ENCODE peak calls at places on chromosomes 5 and 9, in seven cellular contexts. One of them, this sample, is unnamed.

GRCh38 chr9:76756273-76756650 is 8.0 kb upstream of the PCA3 start:
- DNase-seq in H9: peak
- DNase-seq in A549: peak
- DNase-seq in GM23338: peak
- DNase-seq in mesenchymal stem cell: no peak
- DNase-seq in endothelial cell of umbilical vein: no peak
- DNase-seq in fibroblast of lung: peak
- DNase-seq in this sample: peak

GRCh38 chr9:123834907-123835562 is 94.9 kb downstream of the DENND1A start:
- DNase-seq in endothelial cell of umbilical vein: peak
- DNase-seq in GM23338: peak
- DNase-seq in H9: no peak
- DNase-seq in A549: no peak
- DNase-seq in fibroblast of lung: peak
- DNase-seq in mesenchymal stem cell: peak
- DNase-seq in this sample: peak

GRCh38 chr5:116178925-116179324 is 94.1 kb downstream of the COMMD10 start:
- DNase-seq in A549: no peak
- DNase-seq in endothelial cell of umbilical vein: no peak
- DNase-seq in GM23338: no peak
- DNase-seq in H9: no peak
- DNase-seq in fibroblast of lung: no peak
- DNase-seq in mesenchymal stem cell: no peak
- DNase-seq in this sample: no peak

GRCh38 chr5:156239800-156240199 is 87.2 kb upstream of the SGCD start:
- DNase-seq in A549: no peak
- DNase-seq in GM23338: no peak
- DNase-seq in H9: no peak
- DNase-seq in endothelial cell of umbilical vein: no peak
- DNase-seq in mesenchymal stem cell: no peak
- DNase-seq in fibroblast of lung: no peak
- DNase-seq in this sample: no peak

GRCh38 chr5:126926152-126926551 is 104.2 kb downstream of the MARCHF3 start:
- DNase-seq in mesenchymal stem cell: no peak
- DNase-seq in fibroblast of lung: no peak
- DNase-seq in H9: no peak
- DNase-seq in A549: no peak
- DNase-seq in GM23338: no peak
- DNase-seq in endothelial cell of umbilical vein: no peak
- DNase-seq in this sample: no peak

GRCh38 chr9:95029251-95029650 is 288.3 kb downstream of the FANCC start:
- DNase-seq in mesenchymal stem cell: no peak
- DNase-seq in A549: no peak
- DNase-seq in H9: no peak
- DNase-seq in endothelial cell of umbilical vein: no peak
- DNase-seq in fibroblast of lung: no peak
- DNase-seq in GM23338: no peak
- DNase-seq in this sample: no peak

GRCh38 chr5:16497546-16497945 is 31.9 kb upstream of the ZNF622 start:
- DNase-seq in H9: no peak
- DNase-seq in A549: no peak
- DNase-seq in mesenchymal stem cell: no peak
- DNase-seq in fibroblast of lung: no peak
- DNase-seq in endothelial cell of umbilical vein: no peak
- DNase-seq in GM23338: no peak
- DNase-seq in this sample: no peak

GRCh38 chr5:61563401-61563800 is 231.3 kb downstream of the ZSWIM6 start:
- DNase-seq in H9: no peak
- DNase-seq in endothelial cell of umbilical vein: no peak
- DNase-seq in fibroblast of lung: no peak
- DNase-seq in GM23338: no peak
- DNase-seq in A549: peak
- DNase-seq in mesenchymal stem cell: no peak
- DNase-seq in this sample: peak

GRCh38 chr9:124295097-124295794 is 37.5 kb downstream of the NEK6 start:
- DNase-seq in GM23338: no peak
- DNase-seq in A549: no peak
- DNase-seq in endothelial cell of umbilical vein: no peak
- DNase-seq in fibroblast of lung: no peak
- DNase-seq in mesenchymal stem cell: peak
- DNase-seq in H9: no peak
- DNase-seq in this sample: no peak

GRCh38 chr5:128965011-128965637 is at the start of gene SLC27A6:
- DNase-seq in H9: peak
- DNase-seq in GM23338: peak
- DNase-seq in fibroblast of lung: peak
- DNase-seq in endothelial cell of umbilical vein: no peak
- DNase-seq in A549: peak
- DNase-seq in mesenchymal stem cell: peak
- DNase-seq in this sample: no peak

GRCh38 chr9:69674741-69675438 is 2.7 kb upstream of the APBA1 start:
- DNase-seq in fibroblast of lung: peak
- DNase-seq in GM23338: no peak
- DNase-seq in mesenchymal stem cell: peak
- DNase-seq in H9: no peak
- DNase-seq in A549: no peak
- DNase-seq in endothelial cell of umbilical vein: peak
- DNase-seq in this sample: peak

GRCh38 chr5:117731445-117731844 is 1156.8 kb upstream of the SEMA6A start:
- DNase-seq in fibroblast of lung: peak
- DNase-seq in mesenchymal stem cell: peak
- DNase-seq in endothelial cell of umbilical vein: no peak
- DNase-seq in H9: no peak
- DNase-seq in A549: no peak
- DNase-seq in GM23338: no peak
- DNase-seq in this sample: peak

GRCh38 chr5:59436364-59437158 is 457.0 kb downstream of the PDE4D start:
- DNase-seq in GM23338: no peak
- DNase-seq in A549: no peak
- DNase-seq in endothelial cell of umbilical vein: no peak
- DNase-seq in H9: no peak
- DNase-seq in mesenchymal stem cell: no peak
- DNase-seq in fibroblast of lung: no peak
- DNase-seq in this sample: no peak

GRCh38 chr5:177426566-177427210 is at the start of gene GRK6:
- DNase-seq in fibroblast of lung: no peak
- DNase-seq in endothelial cell of umbilical vein: no peak
- DNase-seq in A549: no peak
- DNase-seq in mesenchymal stem cell: peak
- DNase-seq in H9: no peak
- DNase-seq in GM23338: peak
- DNase-seq in this sample: no peak

GRCh38 chr5:178576591-178577351 is 13.4 kb downstream of the COL23A1 start:
- DNase-seq in A549: no peak
- DNase-seq in GM23338: peak
- DNase-seq in mesenchymal stem cell: no peak
- DNase-seq in H9: peak
- DNase-seq in endothelial cell of umbilical vein: no peak
- DNase-seq in fibroblast of lung: no peak
- DNase-seq in this sample: no peak

GRCh38 chr9:96574931-96575351 is 44.7 kb downstream of the CDC14B start:
- DNase-seq in A549: no peak
- DNase-seq in fibroblast of lung: peak
- DNase-seq in endothelial cell of umbilical vein: no peak
- DNase-seq in H9: no peak
- DNase-seq in GM23338: no peak
- DNase-seq in mesenchymal stem cell: no peak
- DNase-seq in this sample: no peak
- H3K4me2 ChIP-seq in A549: no peak
- H3K4me2 ChIP-seq in fibroblast of lung: peak
- H3K4me2 ChIP-seq in endothelial cell of umbilical vein: no peak
- H3K4me2 ChIP-seq in H9: no peak
- H3K4me2 ChIP-seq in GM23338: no peak
- H3K4me2 ChIP-seq in mesenchymal stem cell: no peak
- H3K4me2 ChIP-seq in this sample: peak

GRCh38 chr9:136925414-136926153 is 19.0 kb downstream of the FBXW5 start:
- DNase-seq in fibroblast of lung: no peak
- DNase-seq in endothelial cell of umbilical vein: no peak
- DNase-seq in GM23338: no peak
- DNase-seq in H9: peak
- DNase-seq in A549: no peak
- DNase-seq in mesenchymal stem cell: no peak
- DNase-seq in this sample: no peak
- H3K4me2 ChIP-seq in fibroblast of lung: no peak
- H3K4me2 ChIP-seq in endothelial cell of umbilical vein: no peak
- H3K4me2 ChIP-seq in GM23338: no peak
- H3K4me2 ChIP-seq in H9: no peak
- H3K4me2 ChIP-seq in A549: no peak
- H3K4me2 ChIP-seq in mesenchymal stem cell: no peak
- H3K4me2 ChIP-seq in this sample: no peak

DNA sequence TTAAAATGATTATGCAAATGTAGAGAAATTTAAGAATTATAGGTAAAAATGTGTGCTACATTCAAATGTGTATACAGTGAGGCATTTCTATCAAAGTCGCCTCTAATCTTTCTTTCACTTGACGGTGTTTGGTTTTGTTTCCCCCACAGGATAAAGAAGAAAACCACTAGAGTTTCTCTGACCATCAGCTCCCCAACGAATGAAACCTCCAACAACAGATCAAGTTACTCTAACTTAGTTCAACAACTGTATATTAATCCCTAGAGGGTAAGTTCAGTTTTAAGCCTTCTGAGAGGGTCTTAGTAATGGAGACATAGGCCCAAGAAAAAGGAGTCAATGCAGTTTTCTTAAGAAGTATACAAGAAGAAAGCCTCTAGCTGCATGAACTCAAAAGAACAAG is 11.5 kb upstream of the MYOT start:
- DNase-seq in GM23338: no peak
- DNase-seq in A549: no peak
- DNase-seq in endothelial cell of umbilical vein: no peak
- DNase-seq in fibroblast of lung: no peak
- DNase-seq in mesenchymal stem cell: no peak
- DNase-seq in H9: no peak
- DNase-seq in this sample: no peak
- H3K4me2 ChIP-seq in GM23338: no peak
- H3K4me2 ChIP-seq in A549: no peak
- H3K4me2 ChIP-seq in endothelial cell of umbilical vein: no peak
- H3K4me2 ChIP-seq in fibroblast of lung: no peak
- H3K4me2 ChIP-seq in mesenchymal stem cell: no peak
- H3K4me2 ChIP-seq in H9: no peak
- H3K4me2 ChIP-seq in this sample: no peak

GRCh38 chr5:138985256-138985655 is 110.1 kb upstream of the LRRTM2 start:
- DNase-seq in H9: no peak
- DNase-seq in A549: no peak
- DNase-seq in fibroblast of lung: no peak
- DNase-seq in endothelial cell of umbilical vein: peak
- DNase-seq in mesenchymal stem cell: no peak
- DNase-seq in GM23338: no peak
- DNase-seq in this sample: peak

GRCh38 chr5:138983984-138984383 is 108.8 kb upstream of the LRRTM2 start:
- DNase-seq in fibroblast of lung: no peak
- DNase-seq in mesenchymal stem cell: no peak
- DNase-seq in endothelial cell of umbilical vein: no peak
- DNase-seq in H9: no peak
- DNase-seq in A549: no peak
- DNase-seq in GM23338: no peak
- DNase-seq in this sample: no peak

GRCh38 chr5:138989720-138990119 is 114.6 kb upstream of the LRRTM2 start:
- DNase-seq in mesenchymal stem cell: peak
- DNase-seq in GM23338: no peak
- DNase-seq in endothelial cell of umbilical vein: no peak
- DNase-seq in A549: no peak
- DNase-seq in H9: peak
- DNase-seq in fibroblast of lung: peak
- DNase-seq in this sample: peak

GRCh38 chr5:138986186-138986775 is 111.1 kb upstream of the LRRTM2 start:
- DNase-seq in mesenchymal stem cell: no peak
- DNase-seq in H9: peak
- DNase-seq in GM23338: no peak
- DNase-seq in A549: no peak
- DNase-seq in fibroblast of lung: no peak
- DNase-seq in endothelial cell of umbilical vein: no peak
- DNase-seq in this sample: no peak

DNA sequence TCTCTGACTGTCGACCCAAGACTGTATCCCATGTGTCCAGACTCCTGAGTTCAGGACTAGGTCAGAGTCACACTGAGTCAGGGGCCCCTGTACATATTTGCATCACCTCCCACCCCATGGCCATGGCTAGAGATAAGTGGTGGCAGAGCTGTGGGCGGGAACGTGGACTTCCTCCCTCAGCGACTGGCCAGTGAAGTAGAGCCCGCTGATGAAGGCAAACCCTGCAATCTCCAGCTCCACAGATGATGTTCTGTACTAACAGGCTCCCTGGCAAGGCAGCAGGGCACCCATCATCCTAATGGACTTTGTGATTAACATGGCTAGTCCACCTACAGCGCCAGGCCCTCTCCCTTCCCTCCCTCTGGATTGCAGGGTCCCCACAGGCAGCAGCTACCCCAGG is 110.5 kb upstream of the LRRTM2 start:
- DNase-seq in mesenchymal stem cell: no peak
- DNase-seq in fibroblast of lung: no peak
- DNase-seq in H9: peak
- DNase-seq in endothelial cell of umbilical vein: no peak
- DNase-seq in A549: no peak
- DNase-seq in GM23338: no peak
- DNase-seq in this sample: no peak
- H3K4me2 ChIP-seq in mesenchymal stem cell: no peak
- H3K4me2 ChIP-seq in fibroblast of lung: no peak
- H3K4me2 ChIP-seq in H9: no peak
- H3K4me2 ChIP-seq in endothelial cell of umbilical vein: no peak
- H3K4me2 ChIP-seq in A549: no peak
- H3K4me2 ChIP-seq in GM23338: no peak
- H3K4me2 ChIP-seq in this sample: no peak

GRCh38 chr5:197892-198489 is 6.7 kb downstream of the LRRC14B start:
- DNase-seq in A549: no peak
- DNase-seq in endothelial cell of umbilical vein: no peak
- DNase-seq in H9: no peak
- DNase-seq in GM23338: no peak
- DNase-seq in fibroblast of lung: no peak
- DNase-seq in mesenchymal stem cell: no peak
- DNase-seq in this sample: no peak

GRCh38 chr5:196350-196749 is 5.1 kb downstream of the LRRC14B start:
- DNase-seq in fibroblast of lung: no peak
- DNase-seq in A549: no peak
- DNase-seq in mesenchymal stem cell: no peak
- DNase-seq in H9: no peak
- DNase-seq in GM23338: no peak
- DNase-seq in endothelial cell of umbilical vein: no peak
- DNase-seq in this sample: no peak

GRCh38 chr5:198941-199820 is 7.9 kb downstream of the LRRC14B start:
- DNase-seq in GM23338: no peak
- DNase-seq in endothelial cell of umbilical vein: no peak
- DNase-seq in mesenchymal stem cell: no peak
- DNase-seq in H9: no peak
- DNase-seq in fibroblast of lung: no peak
- DNase-seq in A549: no peak
- DNase-seq in this sample: no peak

GRCh38 chr5:199821-200645 is 8.7 kb downstream of the LRRC14B start:
- DNase-seq in mesenchymal stem cell: no peak
- DNase-seq in H9: no peak
- DNase-seq in fibroblast of lung: no peak
- DNase-seq in A549: no peak
- DNase-seq in GM23338: no peak
- DNase-seq in endothelial cell of umbilical vein: no peak
- DNase-seq in this sample: no peak

GRCh38 chr5:198516-198915 is 7.2 kb downstream of the LRRC14B start:
- DNase-seq in fibroblast of lung: no peak
- DNase-seq in mesenchymal stem cell: no peak
- DNase-seq in A549: no peak
- DNase-seq in endothelial cell of umbilical vein: no peak
- DNase-seq in H9: no peak
- DNase-seq in GM23338: no peak
- DNase-seq in this sample: no peak
- H3K4me2 ChIP-seq in fibroblast of lung: no peak
- H3K4me2 ChIP-seq in mesenchymal stem cell: no peak
- H3K4me2 ChIP-seq in A549: no peak
- H3K4me2 ChIP-seq in endothelial cell of umbilical vein: no peak
- H3K4me2 ChIP-seq in H9: no peak
- H3K4me2 ChIP-seq in GM23338: no peak
- H3K4me2 ChIP-seq in this sample: no peak

GRCh38 chr5:32144637-32145207 is 29.4 kb downstream of the GOLPH3 start:
- DNase-seq in fibroblast of lung: no peak
- DNase-seq in endothelial cell of umbilical vein: no peak
- DNase-seq in A549: no peak
- DNase-seq in H9: no peak
- DNase-seq in GM23338: no peak
- DNase-seq in mesenchymal stem cell: no peak
- DNase-seq in this sample: no peak
- H3K4me2 ChIP-seq in fibroblast of lung: no peak
- H3K4me2 ChIP-seq in endothelial cell of umbilical vein: no peak
- H3K4me2 ChIP-seq in A549: no peak
- H3K4me2 ChIP-seq in H9: no peak
- H3K4me2 ChIP-seq in GM23338: no peak
- H3K4me2 ChIP-seq in mesenchymal stem cell: no peak
- H3K4me2 ChIP-seq in this sample: no peak

This sample was measured in IMR-90.